ENCODE peak calls at places on chromosomes 6 and 20, in ten cellular contexts. J is activated B cell treated with CpG ODN at 0.5 μM for 24 hours; U is NCI-H2171 treated with DMSO at 0.1 percent for 48 hours; T is effector memory CD8-positive, alpha-beta T cell; Z is amniotic epithelial cell; A is nephron progenitor cell; Y is transverse colon; I is bronchial epithelial cell; D is lung microvascular endothelial cell; Q is anterior cingulate cortex. P is an unnamed sample.

GRCh38 chr6:163311830-163312229 is 102.7 kb upstream of the QKI start:
- DNase-seq in J (no peak), U (no peak), T (no peak), Z (no peak), A (no peak), Y (no peak), I (peak), D (peak), Q (no peak), P (no peak)

GRCh38 chr20:59560588-59561227 is 43.6 kb upstream of the PHACTR3 start:
- DNase-seq in J (no peak), U (peak), T (no peak), Z (no peak), A (no peak), Y (no peak), I (no peak), D (peak), Q (no peak), P (no peak)

GRCh38 chr6:30359276-30359675 is 14.3 kb downstream of the RPP21 start:
- DNase-seq in J (no peak), U (no peak), T (no peak), Z (no peak), A (no peak), Y (no peak), I (no peak), D (no peak), Q (no peak), P (no peak)

GRCh38 chr6:27651371-27651732 is 178.4 kb upstream of the ZNF184 start:
- DNase-seq in J (no peak), U (no peak), T (no peak), Z (peak), A (peak), Y (no peak), I (peak), D (no peak), Q (no peak), P (no peak)

GRCh38 chr6:146890644-146891434 is 292.1 kb downstream of the ADGB start:
- DNase-seq in J (no peak), U (peak), T (no peak), Z (no peak), A (no peak), Y (no peak), I (no peak), D (no peak), Q (no peak), P (no peak)

GRCh38 chr20:9491324-9491723 is 23.1 kb upstream of the LAMP5 start:
- DNase-seq in J (no peak), U (no peak), T (no peak), Z (no peak), A (no peak), Y (no peak), I (no peak), D (no peak), Q (no peak), P (no peak)

GRCh38 chr6:71012871-71013456 is 56.1 kb upstream of the B3GAT2 start:
- DNase-seq in J (no peak), U (peak), T (peak), Z (peak), A (peak), Y (no peak), I (peak), D (peak), Q (no peak), P (peak)

GRCh38 chr6:32868257-32868788 is 14.3 kb downstream of the PSMB9 start:
- DNase-seq in J (peak), U (peak), T (peak), Z (peak), A (peak), Y (peak), I (peak), D (peak), Q (peak), P (peak)

GRCh38 chr6:129606664-129607063 is 103.3 kb downstream of the ARHGAP18 start:
- DNase-seq in J (no peak), U (no peak), T (no peak), Z (peak), A (no peak), Y (no peak), I (no peak), D (no peak), Q (no peak), P (no peak)

GRCh38 chr6:141744971-141745370 is 387.8 kb upstream of the GJE1 start:
- DNase-seq in J (no peak), U (peak), T (no peak), Z (no peak), A (no peak), Y (no peak), I (no peak), D (peak), Q (no peak), P (no peak)